ENCODE peak calls at places on chromosomes 3 and 15, in eight cellular contexts. H is thoracic aorta, Q is heart left ventricle, J is BE2C, Z is spleen, L is suprapubic skin, R is stomach, I is glutamatergic neuron. P is an unnamed sample.
A peak's percentile ranks its signal among the peaks of the same experiment; 100 is the strongest.

GRCh38 chr3:152434142-152434541 is 165.4 kb downstream of the MBNL1 start:
- DNase-seq in H (no peak), Q (no peak), J (no peak), Z (no peak), L (no peak), R (no peak), I (no peak), P (no peak)

GRCh38 chr3:79146024-79146423 is 621.8 kb downstream of the ROBO1 start:
- DNase-seq in H (no peak), Q (no peak), J (no peak), Z (no peak), L (no peak), R (no peak), I (no peak), P (no peak)

GRCh38 chr15:74259324-74259712 is 23.2 kb downstream of the CCDC33 start:
- DNase-seq in H (no peak), Q (no peak), J (no peak), Z (no peak), L (no peak), R (no peak), I (peak; percentile 57), P (no peak)

GRCh38 chr3:134364061-134364935 is 9.9 kb downstream of the AMOTL2 start:
- DNase-seq in H (peak; percentile 85), Q (peak; percentile 94), J (peak; percentile 75), Z (peak; percentile 90), L (peak; percentile 96), R (peak; percentile 94), I (peak; percentile 65), P (peak; percentile 94)

GRCh38 chr15:26280281-26280680 is 417.2 kb upstream of the ATP10A start:
- DNase-seq in H (no peak), Q (no peak), J (no peak), Z (no peak), L (no peak), R (no peak), I (no peak), P (no peak)

GRCh38 chr3:138097192-138097829 is 18.1 kb downstream of the DZIP1L start:
- DNase-seq in H (no peak), Q (no peak), J (peak; percentile 32), Z (no peak), L (no peak), R (no peak), I (peak; percentile 35), P (no peak)

GRCh38 chr15:46955576-46955975 is 761.7 kb upstream of the SEMA6D start:
- DNase-seq in H (no peak), Q (no peak), J (no peak), Z (no peak), L (no peak), R (no peak), I (no peak), P (no peak)

GRCh38 chr15:78360426-78360825 is 20.3 kb downstream of the CRABP1 start:
- DNase-seq in H (no peak), Q (peak; percentile 25), J (peak; percentile 45), Z (no peak), L (no peak), R (no peak), I (no peak), P (no peak)

GRCh38 chr3:147921044-147921443 is 511.9 kb downstream of the ZIC1 start:
- DNase-seq in H (no peak), Q (no peak), J (no peak), Z (no peak), L (no peak), R (no peak), I (no peak), P (no peak)

GRCh38 chr15:101068961-101069734 is 150.0 kb downstream of the LRRK1 start:
- DNase-seq in H (no peak), Q (no peak), J (no peak), Z (peak; percentile 51), L (no peak), R (no peak), I (peak; percentile 63), P (no peak)

GRCh38 chr3:108538083-108538482 is 27.7 kb upstream of the MYH15 start:
- DNase-seq in H (no peak), Q (no peak), J (no peak), Z (no peak), L (no peak), R (no peak), I (no peak), P (no peak)

GRCh38 chr3:33879540-33879939 is 81.1 kb downstream of the PDCD6IP start:
- DNase-seq in H (no peak), Q (no peak), J (no peak), Z (no peak), L (no peak), R (no peak), I (no peak), P (no peak)

GRCh38 chr15:61086001-61086400 is 143.1 kb downstream of the RORA start:
- DNase-seq in H (no peak), Q (no peak), J (no peak), Z (no peak), L (no peak), R (no peak), I (no peak), P (no peak)

GRCh38 chr15:27241942-27242341 is 271.0 kb downstream of the GABRG3 start:
- DNase-seq in H (no peak), Q (no peak), J (no peak), Z (no peak), L (no peak), R (no peak), I (no peak), P (no peak)

GRCh38 chr3:13574083-13574797 is 25.3 kb downstream of the FBLN2 start:
- DNase-seq in H (no peak), Q (no peak), J (peak; percentile 88), Z (no peak), L (no peak), R (no peak), I (no peak), P (peak; percentile 62)

GRCh38 chr3:6803652-6804051 is 57.3 kb upstream of the GRM7 start:
- DNase-seq in H (no peak), Q (no peak), J (no peak), Z (no peak), L (no peak), R (no peak), I (no peak), P (no peak)
- TF ChIP-seq CTCF in H (no peak), Q (no peak), J (no peak), Z (no peak), L (no peak), R (no peak), I (no peak), P (no peak)

GRCh38 chr15:50116477-50116876 is 2.6 kb downstream of the ATP8B4 start:
- DNase-seq in H (no peak), Q (no peak), J (no peak), Z (no peak), L (no peak), R (no peak), I (no peak), P (no peak)
- TF ChIP-seq CTCF in H (no peak), Q (no peak), J (peak; percentile 34), Z (peak; percentile 35), L (no peak), R (no peak), I (peak; percentile 11), P (no peak)

GRCh38 chr15:40256642-40257235 is 17.9 kb downstream of the PAK6 start:
- DNase-seq in H (no peak), Q (no peak), J (no peak), Z (no peak), L (no peak), R (no peak), I (no peak), P (no peak)

GRCh38 chr15:40255033-40255432 is 16.2 kb downstream of the PAK6 start:
- DNase-seq in H (no peak), Q (no peak), J (no peak), Z (no peak), L (no peak), R (no peak), I (no peak), P (no peak)

GRCh38 chr15:40259021-40259420 is 20.2 kb downstream of the PAK6 start:
- DNase-seq in H (no peak), Q (no peak), J (no peak), Z (no peak), L (no peak), R (no peak), I (no peak), P (no peak)

GRCh38 chr15:40258544-40258943 is 19.7 kb downstream of the PAK6 start:
- DNase-seq in H (no peak), Q (no peak), J (no peak), Z (no peak), L (no peak), R (no peak), I (no peak), P (no peak)

DNA sequence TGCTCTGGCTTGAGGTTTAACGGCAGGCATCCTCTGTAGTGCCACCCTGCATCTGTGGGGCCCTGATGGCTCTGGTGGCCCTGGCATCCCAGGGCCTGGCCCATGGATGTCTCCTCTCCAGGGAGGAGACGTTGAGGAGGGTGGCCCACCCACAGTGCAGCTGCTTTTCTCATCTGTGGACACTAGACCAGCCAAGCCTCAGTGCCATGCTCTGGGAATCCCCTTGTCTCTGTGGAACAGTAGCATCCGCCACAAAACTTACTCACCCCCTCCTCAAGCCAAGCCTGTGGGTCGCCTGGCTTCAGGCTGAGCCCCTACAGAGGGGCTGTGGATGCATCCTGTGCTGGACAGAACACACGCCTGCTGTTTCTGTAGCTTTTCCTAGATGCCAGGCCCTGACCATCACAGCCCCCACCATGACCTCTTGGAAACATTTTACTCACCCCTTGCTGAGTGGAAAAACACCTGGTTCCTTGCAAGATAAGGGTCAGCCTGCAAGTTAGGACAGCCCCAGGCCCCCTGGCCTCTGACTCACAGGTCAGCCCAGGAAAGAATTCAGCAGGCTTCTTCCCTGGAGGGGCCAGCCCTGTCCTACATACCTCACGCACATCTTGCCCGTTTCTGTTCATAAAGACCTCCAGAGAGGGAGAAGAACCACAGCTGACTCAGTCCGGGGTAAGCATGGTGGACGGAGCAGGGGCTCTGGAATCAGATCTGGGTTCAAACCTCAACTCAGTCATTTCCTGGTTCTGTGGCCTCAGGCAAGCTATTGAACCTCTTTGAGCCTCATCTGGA is 19.0 kb downstream of the PAK6 start:
- DNase-seq in H (no peak), Q (no peak), J (no peak), Z (no peak), L (no peak), R (no peak), I (no peak), P (no peak)
- TF ChIP-seq CTCF in H (no peak), Q (no peak), J (no peak), Z (no peak), L (no peak), R (no peak), I (no peak), P (no peak)

DNA sequence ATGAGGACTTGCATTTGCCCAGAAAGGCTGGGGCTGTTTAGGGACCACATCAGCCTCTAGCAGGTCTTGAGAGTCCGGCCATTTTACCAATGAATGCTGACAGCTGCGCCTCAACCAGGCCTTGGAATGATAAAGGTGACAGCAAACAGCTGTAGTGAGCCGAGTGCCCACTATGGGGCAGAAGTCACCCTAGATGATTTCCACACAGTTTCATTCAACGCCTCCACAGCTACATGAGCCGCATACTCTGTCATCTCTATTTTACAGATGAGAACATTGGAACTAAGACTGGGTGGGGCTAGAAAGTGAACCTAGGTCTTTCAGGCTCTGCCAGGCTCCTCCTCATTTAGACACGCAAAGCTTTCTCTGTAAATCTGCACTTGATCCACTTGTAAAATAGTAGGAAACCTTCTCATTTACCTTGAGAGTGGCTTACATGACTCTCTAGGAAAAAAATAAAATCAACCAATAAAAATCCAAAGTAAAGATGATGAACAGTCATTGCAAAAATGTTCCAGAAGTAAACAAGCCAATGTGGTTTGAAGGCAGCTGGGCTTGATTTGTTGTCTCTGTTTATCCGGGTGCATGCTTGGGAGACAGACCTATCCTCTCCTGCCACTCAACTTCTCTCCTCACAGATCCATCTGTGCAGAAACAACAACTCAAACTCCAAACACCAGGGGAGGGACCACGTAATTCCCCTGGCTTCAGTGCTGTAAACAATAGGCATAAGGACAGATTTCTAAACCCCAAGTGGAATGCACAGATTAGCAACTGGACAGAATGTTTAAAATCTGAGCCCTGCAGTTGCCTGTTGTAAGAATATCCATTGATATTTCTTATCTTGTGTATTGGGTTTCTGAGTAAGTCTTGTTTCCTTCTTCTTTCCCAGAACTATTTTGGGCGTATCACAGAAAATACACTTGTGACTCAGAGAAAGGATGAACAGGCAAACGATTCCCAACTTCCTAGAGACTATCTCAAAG is 31.5 kb upstream of the LDHAL6B start:
- DNase-seq in H (no peak), Q (peak; percentile 30), J (peak; percentile 52), Z (no peak), L (no peak), R (peak; percentile 37), I (peak; percentile 57), P (no peak)
- TF ChIP-seq CTCF in H (peak; percentile 50), Q (peak; percentile 40), J (peak; percentile 65), Z (peak; percentile 71), L (peak; percentile 43), R (no peak), I (peak; percentile 52), P (peak; percentile 39)